ENCODE peak calls at places on chromosomes 16 and 17, in five cellular contexts. M is uterus; Z is HFFc6; P is stimulated activated CD8-positive, alpha-beta memory T cell treated with anti-CD3 and anti-CD28 coated beads, Interleukin-15, amount 100 ng/mL, for 48 hours; N is LoVo. G is an unnamed sample.

GRCh38 chr16:85638248-85638647 is 25.1 kb downstream of the GSE1 start:
- DNase-seq in M (no peak), Z (no peak), P (no peak), N (no peak), G (no peak)

GRCh38 chr16:27264151-27264550 is 4.4 kb downstream of the NSMCE1 start:
- DNase-seq in M (no peak), Z (peak; percentile 70), P (no peak), N (peak; percentile 24), G (no peak)

GRCh38 chr17:34637548-34638525 is 58.5 kb downstream of the TMEM132E start:
- DNase-seq in M (peak; percentile 57), Z (peak; percentile 51), P (peak; percentile 70), N (peak; percentile 47), G (peak; percentile 68)

GRCh38 chr17:48961516-48962233 is 6.7 kb downstream of the GIP start:
- DNase-seq in M (no peak), Z (peak; percentile 65), P (no peak), N (no peak), G (no peak)

GRCh38 chr17:46147167-46147749 is 46.0 kb downstream of the KANSL1 start:
- DNase-seq in M (no peak), Z (no peak), P (no peak), N (no peak), G (no peak)

GRCh38 chr17:41184480-41184961 is at the start of gene KRTAP4-1:
- DNase-seq in M (no peak), Z (no peak), P (no peak), N (no peak), G (no peak)

GRCh38 chr17:49390548-49391324 is 23.9 kb downstream of the PHB1 start:
- DNase-seq in M (no peak), Z (no peak), P (no peak), N (no peak), G (no peak)

GRCh38 chr16:77833906-77834599 is 45.7 kb downstream of the VAT1L start:
- DNase-seq in M (no peak), Z (no peak), P (no peak), N (no peak), G (no peak)

GRCh38 chr17:80797741-80798594 is 193.7 kb upstream of the CHMP6 start:
- DNase-seq in M (no peak), Z (no peak), P (no peak), N (no peak), G (no peak)

GRCh38 chr17:2949469-2950044 is 113.8 kb downstream of the OR1D5 start:
- DNase-seq in M (no peak), Z (peak; percentile 66), P (no peak), N (peak; percentile 34), G (peak; percentile 69)

GRCh38 chr17:6915620-6916019 is 80.2 kb upstream of the ALOX12 start:
- DNase-seq in M (no peak), Z (no peak), P (no peak), N (no peak), G (no peak)

GRCh38 chr17:60659156-60659555 is 18.5 kb upstream of the BCAS3 start:
- DNase-seq in M (no peak), Z (no peak), P (no peak), N (no peak), G (no peak)